ENCODE peak calls at places on chromosomes 16 and 17, in four cellular contexts. One of them, this sample, is unnamed.

GRCh38 chr16:55622930-55623561 is 32.7 kb upstream of the SLC6A2 start:
- DNase-seq in tibial nerve: no peak
- DNase-seq in fibroblast of villous mesenchyme: no peak
- DNase-seq in fibroblast of mammary gland: no peak
- DNase-seq in this sample: no peak

GRCh38 chr16:65406076-65406475 is 284.2 kb upstream of the CDH11 start:
- DNase-seq in tibial nerve: no peak
- DNase-seq in fibroblast of villous mesenchyme: peak
- DNase-seq in fibroblast of mammary gland: no peak
- DNase-seq in this sample: no peak

GRCh38 chr17:72516772-72517399 is 396.1 kb downstream of the SOX9 start:
- DNase-seq in fibroblast of villous mesenchyme: peak
- DNase-seq in tibial nerve: peak
- DNase-seq in fibroblast of mammary gland: peak
- DNase-seq in this sample: no peak

GRCh38 chr17:36777118-36777517 is 160.2 kb upstream of the LHX1 start:
- DNase-seq in fibroblast of villous mesenchyme: peak
- DNase-seq in fibroblast of mammary gland: peak
- DNase-seq in tibial nerve: no peak
- DNase-seq in this sample: no peak

GRCh38 chr17:43830510-43831145 is 2.3 kb downstream of the MPP3 start:
- DNase-seq in tibial nerve: no peak
- DNase-seq in fibroblast of mammary gland: no peak
- DNase-seq in fibroblast of villous mesenchyme: no peak
- DNase-seq in this sample: no peak

GRCh38 chr17:68334393-68334792 is 43.1 kb downstream of the ARSG start:
- DNase-seq in fibroblast of mammary gland: no peak
- DNase-seq in tibial nerve: no peak
- DNase-seq in fibroblast of villous mesenchyme: peak
- DNase-seq in this sample: no peak

GRCh38 chr16:30054959-30055553 is 10.5 kb upstream of the ALDOA start:
- DNase-seq in fibroblast of villous mesenchyme: peak
- DNase-seq in tibial nerve: no peak
- DNase-seq in fibroblast of mammary gland: no peak
- DNase-seq in this sample: no peak

GRCh38 chr16:48156790-48157209 is 1.0 kb upstream of the ABCC12 start:
- DNase-seq in fibroblast of villous mesenchyme: peak
- DNase-seq in fibroblast of mammary gland: peak
- DNase-seq in tibial nerve: peak
- DNase-seq in this sample: peak

GRCh38 chr17:7436556-7437368 is 1.5 kb downstream of the TMEM102 start:
- DNase-seq in fibroblast of villous mesenchyme: peak
- DNase-seq in tibial nerve: peak
- DNase-seq in fibroblast of mammary gland: peak
- DNase-seq in this sample: peak

GRCh38 chr16:4416200-4417032 is at the start of gene CORO7:
- DNase-seq in tibial nerve: peak
- DNase-seq in fibroblast of mammary gland: peak
- DNase-seq in fibroblast of villous mesenchyme: peak
- DNase-seq in this sample: peak

GRCh38 chr16:84686702-84687298 is 13.0 kb upstream of the USP10 start:
- DNase-seq in fibroblast of villous mesenchyme: no peak
- DNase-seq in tibial nerve: no peak
- DNase-seq in fibroblast of mammary gland: no peak
- DNase-seq in this sample: no peak

GRCh38 chr17:39173539-39174274 is 7.7 kb upstream of the ARL5C start:
- DNase-seq in tibial nerve: no peak
- DNase-seq in fibroblast of villous mesenchyme: no peak
- DNase-seq in fibroblast of mammary gland: no peak
- DNase-seq in this sample: no peak

GRCh38 chr17:76408037-76408849 is 23.8 kb downstream of the SPHK1 start:
- DNase-seq in fibroblast of mammary gland: peak
- DNase-seq in tibial nerve: no peak
- DNase-seq in fibroblast of villous mesenchyme: peak
- DNase-seq in this sample: peak

GRCh38 chr17:19010729-19011505 is 6.4 kb upstream of the FAM83G start:
- DNase-seq in fibroblast of villous mesenchyme: no peak
- DNase-seq in fibroblast of mammary gland: peak
- DNase-seq in tibial nerve: no peak
- DNase-seq in this sample: no peak

GRCh38 chr16:35909351-35909954 is 2450.0 kb downstream of the TP53TG3F start:
- DNase-seq in tibial nerve: no peak
- DNase-seq in fibroblast of mammary gland: no peak
- DNase-seq in fibroblast of villous mesenchyme: no peak
- DNase-seq in this sample: no peak

GRCh38 chr17:77316191-77316641 is 175.4 kb downstream of the SEC14L1 start:
- DNase-seq in fibroblast of mammary gland: peak
- DNase-seq in fibroblast of villous mesenchyme: peak
- DNase-seq in tibial nerve: no peak
- DNase-seq in this sample: peak

GRCh38 chr17:75888484-75888883 is 8.3 kb downstream of the TRIM65 start:
- DNase-seq in fibroblast of mammary gland: no peak
- DNase-seq in tibial nerve: no peak
- DNase-seq in fibroblast of villous mesenchyme: no peak
- DNase-seq in this sample: no peak

GRCh38 chr17:71180801-71181385 is 939.9 kb upstream of the SOX9 start:
- DNase-seq in fibroblast of villous mesenchyme: peak
- DNase-seq in fibroblast of mammary gland: peak
- DNase-seq in tibial nerve: no peak
- DNase-seq in this sample: no peak

GRCh38 chr16:87392823-87393679 is 915 bp downstream of the MAP1LC3B start:
- DNase-seq in tibial nerve: no peak
- DNase-seq in fibroblast of mammary gland: peak
- DNase-seq in fibroblast of villous mesenchyme: peak
- DNase-seq in this sample: peak

GRCh38 chr17:66811683-66812054 is 23.2 kb upstream of the CACNG5 start:
- DNase-seq in fibroblast of mammary gland: no peak
- DNase-seq in fibroblast of villous mesenchyme: no peak
- DNase-seq in tibial nerve: no peak
- DNase-seq in this sample: no peak

GRCh38 chr17:58513391-58513912 is 986 bp downstream of the MTMR4 start:
- DNase-seq in tibial nerve: no peak
- DNase-seq in fibroblast of mammary gland: no peak
- DNase-seq in fibroblast of villous mesenchyme: no peak
- DNase-seq in this sample: no peak

GRCh38 chr16:50697881-50698767 is 4.7 kb downstream of the NOD2 start:
- DNase-seq in tibial nerve: no peak
- DNase-seq in fibroblast of mammary gland: peak
- DNase-seq in fibroblast of villous mesenchyme: peak
- DNase-seq in this sample: peak

GRCh38 chr16:14487579-14487978 is 142.5 kb downstream of the PARN start:
- DNase-seq in fibroblast of mammary gland: no peak
- DNase-seq in fibroblast of villous mesenchyme: no peak
- DNase-seq in tibial nerve: no peak
- DNase-seq in this sample: no peak

GRCh38 chr16:11587643-11588247 is 1.0 kb upstream of the LITAF start:
- DNase-seq in fibroblast of mammary gland: no peak
- DNase-seq in fibroblast of villous mesenchyme: no peak
- DNase-seq in tibial nerve: no peak
- DNase-seq in this sample: no peak

GRCh38 chr17:39573447-39574298 is 34.0 kb downstream of the NEUROD2 start:
- DNase-seq in fibroblast of mammary gland: peak
- DNase-seq in tibial nerve: peak
- DNase-seq in fibroblast of villous mesenchyme: peak
- DNase-seq in this sample: peak

GRCh38 chr17:46061435-46061834 is 62.4 kb downstream of the STH start:
- DNase-seq in tibial nerve: no peak
- DNase-seq in fibroblast of villous mesenchyme: no peak
- DNase-seq in fibroblast of mammary gland: peak
- DNase-seq in this sample: no peak

GRCh38 chr17:489758-490329 is 137.2 kb upstream of the RPH3AL start:
- DNase-seq in fibroblast of mammary gland: peak
- DNase-seq in tibial nerve: no peak
- DNase-seq in fibroblast of villous mesenchyme: peak
- DNase-seq in this sample: no peak

GRCh38 chr17:76969598-76970172 is 101.5 kb downstream of the MGAT5B start:
- DNase-seq in fibroblast of villous mesenchyme: no peak
- DNase-seq in tibial nerve: no peak
- DNase-seq in fibroblast of mammary gland: no peak
- DNase-seq in this sample: no peak

GRCh38 chr16:75566889-75567255 is 693 bp downstream of the GABARAPL2 start:
- DNase-seq in fibroblast of mammary gland: no peak
- DNase-seq in tibial nerve: no peak
- DNase-seq in fibroblast of villous mesenchyme: no peak
- DNase-seq in this sample: no peak

GRCh38 chr17:67729903-67730302 is 12.2 kb downstream of the NOL11 start:
- DNase-seq in fibroblast of mammary gland: no peak
- DNase-seq in tibial nerve: no peak
- DNase-seq in fibroblast of villous mesenchyme: no peak
- DNase-seq in this sample: no peak

GRCh38 chr17:40106089-40106759 is 5.8 kb upstream of the NR1D1 start:
- DNase-seq in fibroblast of villous mesenchyme: no peak
- DNase-seq in fibroblast of mammary gland: no peak
- DNase-seq in tibial nerve: no peak
- DNase-seq in this sample: no peak

GRCh38 chr17:64418506-64419339 is 28.1 kb upstream of the PECAM1 start:
- DNase-seq in tibial nerve: no peak
- DNase-seq in fibroblast of villous mesenchyme: peak
- DNase-seq in fibroblast of mammary gland: peak
- DNase-seq in this sample: no peak

GRCh38 chr16:70689035-70689969 is 3.4 kb upstream of the MTSS2 start:
- DNase-seq in tibial nerve: no peak
- DNase-seq in fibroblast of villous mesenchyme: no peak
- DNase-seq in fibroblast of mammary gland: no peak
- DNase-seq in this sample: no peak

GRCh38 chr17:41882756-41883155 is 17.5 kb upstream of the KLHL11 start:
- DNase-seq in fibroblast of villous mesenchyme: no peak
- DNase-seq in fibroblast of mammary gland: no peak
- DNase-seq in tibial nerve: no peak
- DNase-seq in this sample: no peak

GRCh38 chr17:9645858-9646555 is 690 bp downstream of the USP43 start:
- DNase-seq in tibial nerve: no peak
- DNase-seq in fibroblast of villous mesenchyme: peak
- DNase-seq in fibroblast of mammary gland: peak
- DNase-seq in this sample: no peak
- TF ChIP-seq CTCF in tibial nerve: no peak
- TF ChIP-seq CTCF in fibroblast of villous mesenchyme: no peak
- TF ChIP-seq CTCF in fibroblast of mammary gland: no peak
- TF ChIP-seq CTCF in this sample: no peak

GRCh38 chr17:17820046-17820445 is 16.7 kb downstream of the SREBF1 start:
- DNase-seq in fibroblast of villous mesenchyme: no peak
- DNase-seq in tibial nerve: no peak
- DNase-seq in fibroblast of mammary gland: no peak
- DNase-seq in this sample: no peak
- H3K4me3 ChIP-seq in fibroblast of villous mesenchyme: no peak
- H3K4me3 ChIP-seq in tibial nerve: no peak
- H3K4me3 ChIP-seq in fibroblast of mammary gland: no peak
- H3K4me3 ChIP-seq in this sample: no peak

GRCh38 chr17:79165296-79165695 is 90.7 kb downstream of the ENGASE start:
- DNase-seq in fibroblast of mammary gland: no peak
- DNase-seq in fibroblast of villous mesenchyme: no peak
- DNase-seq in tibial nerve: no peak
- DNase-seq in this sample: no peak
- TF ChIP-seq CTCF in fibroblast of mammary gland: no peak
- TF ChIP-seq CTCF in fibroblast of villous mesenchyme: no peak
- TF ChIP-seq CTCF in tibial nerve: no peak
- TF ChIP-seq CTCF in this sample: no peak

GRCh38 chr17:81640011-81640410 is 3.0 kb downstream of the TSPAN10 start:
- DNase-seq in fibroblast of mammary gland: no peak
- DNase-seq in fibroblast of villous mesenchyme: no peak
- DNase-seq in tibial nerve: no peak
- DNase-seq in this sample: no peak
- H3K4me3 ChIP-seq in fibroblast of mammary gland: no peak
- H3K4me3 ChIP-seq in fibroblast of villous mesenchyme: no peak
- H3K4me3 ChIP-seq in tibial nerve: no peak
- H3K4me3 ChIP-seq in this sample: no peak

GRCh38 chr16:59148312-59148711 is 414.2 kb upstream of the GOT2 start:
- DNase-seq in tibial nerve: no peak
- DNase-seq in fibroblast of villous mesenchyme: no peak
- DNase-seq in fibroblast of mammary gland: no peak
- DNase-seq in this sample: peak
- TF ChIP-seq CTCF in tibial nerve: no peak
- TF ChIP-seq CTCF in fibroblast of villous mesenchyme: no peak
- TF ChIP-seq CTCF in fibroblast of mammary gland: no peak
- TF ChIP-seq CTCF in this sample: no peak